ENCODE peak calls at places on chromosomes 4 and X, in six cellular contexts. R is NB4, U is ovary, T is endothelial cell, X is mesothelial cell of epicardium, P is fibroblast of pulmonary artery. I is an unnamed sample.

GRCh38 chrX:140132937-140133336 is 167.6 kb upstream of the CXorf66 start:
- DNase-seq in R (no peak), P (no peak), X (no peak), T (no peak), U (no peak), I (no peak)

GRCh38 chrX:51144828-51145442 is 187.7 kb upstream of the NUDT10 start:
- DNase-seq in P (peak), X (no peak), T (peak), R (peak), U (no peak), I (peak)

GRCh38 chr4:34181891-34182290 is 2062.4 kb downstream of the ARAP2 start:
- DNase-seq in P (peak), R (no peak), U (no peak), T (no peak), X (no peak), I (no peak)

GRCh38 chr4:1309261-1310010 is 19.7 kb downstream of the MAEA start:
- DNase-seq in P (peak), U (peak), R (no peak), T (peak), X (peak), I (peak)

GRCh38 chr4:111214371-111214770 is 591.5 kb upstream of the PITX2 start:
- DNase-seq in R (no peak), T (no peak), U (no peak), P (no peak), X (no peak), I (no peak)

GRCh38 chrX:10648608-10649007 is 28.2 kb upstream of the MID1 start:
- DNase-seq in U (no peak), P (peak), T (no peak), R (no peak), X (no peak), I (no peak)

GRCh38 chr4:37689353-37689752 is 3.2 kb upstream of the RELL1 start:
- DNase-seq in T (no peak), X (no peak), P (peak), U (no peak), R (peak), I (no peak)

GRCh38 chr4:53489279-53489889 is 101.9 kb downstream of the LNX1 start:
- DNase-seq in R (peak), T (no peak), U (no peak), X (no peak), P (peak), I (no peak)

GRCh38 chrX:131704136-131704695 is 160.3 kb downstream of the OR13H1 start:
- DNase-seq in P (no peak), U (peak), X (no peak), T (no peak), R (no peak), I (no peak)

GRCh38 chr4:31365006-31365690 is 645.0 kb downstream of the PCDH7 start:
- DNase-seq in U (no peak), P (no peak), T (no peak), R (no peak), X (no peak), I (no peak)

GRCh38 chrX:41276661-41277506 is 57.1 kb upstream of the DDX3X start:
- DNase-seq in T (no peak), U (no peak), X (no peak), P (no peak), R (no peak), I (no peak)

GRCh38 chr4:624705-625590 is at the start of gene PDE6B:
- DNase-seq in U (no peak), P (no peak), X (no peak), T (no peak), R (no peak), I (no peak)

GRCh38 chrX:42108140-42108503 is 184.8 kb upstream of the CASK start:
- DNase-seq in X (no peak), U (no peak), P (no peak), T (no peak), R (no peak), I (no peak)

GRCh38 chr4:5368426-5368825 is 317.1 kb downstream of the STK32B start:
- DNase-seq in X (no peak), U (no peak), P (no peak), T (no peak), R (no peak), I (no peak)

GRCh38 chr4:13208558-13209193 is 275.5 kb downstream of the RAB28 start:
- DNase-seq in X (no peak), U (no peak), R (no peak), T (no peak), P (no peak), I (no peak)

GRCh38 chrX:74505437-74505836 is 84.1 kb downstream of the SLC16A2 start:
- DNase-seq in T (no peak), P (no peak), U (no peak), R (no peak), X (no peak), I (peak)

GRCh38 chr4:76035146-76035545 is 724 bp downstream of the CXCL11 start:
- DNase-seq in X (no peak), U (no peak), P (no peak), R (peak), T (no peak), I (no peak)

GRCh38 chr4:656651-657337 is 17.3 kb downstream of the ATP5ME start:
- DNase-seq in T (no peak), U (no peak), P (no peak), R (no peak), X (no peak), I (no peak)

GRCh38 chr4:86108152-86108551 is 251.7 kb downstream of the MAPK10 start:
- DNase-seq in T (no peak), P (no peak), X (no peak), R (no peak), U (no peak), I (no peak)

GRCh38 chrX:332496-332860 is 13.9 kb upstream of the GTPBP6 start:
- DNase-seq in U (no peak), R (no peak), P (no peak), X (no peak), T (no peak), I (no peak)

GRCh38 chr4:17059192-17059634 is 160.8 kb upstream of the LDB2 start:
- DNase-seq in P (peak), T (no peak), U (peak), R (no peak), X (no peak), I (no peak)

GRCh38 chr4:4521069-4521468 is 20.8 kb downstream of the STX18 start:
- DNase-seq in T (no peak), U (no peak), X (no peak), R (no peak), P (no peak), I (no peak)

GRCh38 chr4:142315999-142316398 is 530.1 kb downstream of the INPP4B start:
- DNase-seq in X (no peak), R (no peak), T (no peak), U (no peak), P (no peak), I (no peak)

GRCh38 chr4:17163156-17163555 is 264.7 kb upstream of the LDB2 start:
- DNase-seq in X (no peak), U (no peak), P (no peak), T (no peak), R (no peak), I (no peak)

GRCh38 chr4:40309250-40309774 is 25.8 kb upstream of the CHRNA9 start:
- DNase-seq in X (peak), T (peak), U (peak), P (peak), R (peak), I (peak)

GRCh38 chr4:74933562-74934015 is 673 bp downstream of the PARM1 start:
- DNase-seq in X (no peak), U (no peak), T (peak), R (no peak), P (peak), I (peak)

GRCh38 chr4:133162941-133163340 is 13.8 kb downstream of the PCDH10 start:
- DNase-seq in R (no peak), T (no peak), P (no peak), X (no peak), U (no peak), I (no peak)

GRCh38 chr4:91170756-91171155 is 1043.6 kb downstream of the CCSER1 start:
- DNase-seq in X (no peak), R (no peak), U (no peak), T (no peak), P (no peak), I (no peak)

GRCh38 chr4:89413518-89413917 is 105.9 kb upstream of the GPRIN3 start:
- DNase-seq in X (no peak), R (no peak), T (no peak), P (no peak), U (no peak), I (peak)

GRCh38 chrX:110853610-110854009 is 58.0 kb upstream of the CHRDL1 start:
- DNase-seq in R (peak), X (no peak), T (peak), P (no peak), U (no peak), I (peak)

GRCh38 chrX:110847334-110847733 is 51.7 kb upstream of the CHRDL1 start:
- DNase-seq in P (peak), U (no peak), R (peak), T (peak), X (no peak), I (no peak)

GRCh38 chrX:110851780-110852179 is 56.2 kb upstream of the CHRDL1 start:
- DNase-seq in P (no peak), R (no peak), X (no peak), T (no peak), U (no peak), I (no peak)

GRCh38 chrX:110852180-110852579 is 56.6 kb upstream of the CHRDL1 start:
- DNase-seq in U (no peak), R (peak), P (peak), T (peak), X (no peak), I (no peak)
- TF ChIP-seq CTCF in U (no peak), R (peak), P (peak), T (peak), X (peak), I (peak)

GRCh38 chr4:116664198-116664597 is 421.2 kb downstream of the TRAM1L1 start:
- DNase-seq in P (no peak), X (no peak), R (no peak), U (no peak), T (no peak), I (no peak)
- TF ChIP-seq CTCF in P (no peak), X (no peak), R (no peak), U (no peak), T (no peak), I (no peak)

GRCh38 chr4:7721984-7722551 is 217.6 kb downstream of the AFAP1 start:
- DNase-seq in T (peak), R (no peak), P (peak), X (no peak), U (no peak), I (no peak)
- TF ChIP-seq CTCF in T (no peak), R (peak), P (peak), X (peak), U (no peak), I (no peak)

GRCh38 chr4:118834070-118834469 is 1.9 kb downstream of the SEC24D start:
- DNase-seq in T (no peak), X (no peak), R (no peak), U (no peak), P (peak), I (no peak)
- TF ChIP-seq CTCF in T (no peak), X (no peak), R (no peak), U (no peak), P (no peak), I (no peak)

GRCh38 chrX:94053575-94053974 is 379.6 kb downstream of the FAM133A start:
- DNase-seq in X (no peak), P (no peak), U (no peak), T (no peak), R (no peak), I (no peak)

GRCh38 chrX:94057385-94057784 is 383.4 kb downstream of the FAM133A start:
- DNase-seq in P (no peak), T (no peak), X (no peak), U (no peak), R (no peak), I (no peak)

DNA sequence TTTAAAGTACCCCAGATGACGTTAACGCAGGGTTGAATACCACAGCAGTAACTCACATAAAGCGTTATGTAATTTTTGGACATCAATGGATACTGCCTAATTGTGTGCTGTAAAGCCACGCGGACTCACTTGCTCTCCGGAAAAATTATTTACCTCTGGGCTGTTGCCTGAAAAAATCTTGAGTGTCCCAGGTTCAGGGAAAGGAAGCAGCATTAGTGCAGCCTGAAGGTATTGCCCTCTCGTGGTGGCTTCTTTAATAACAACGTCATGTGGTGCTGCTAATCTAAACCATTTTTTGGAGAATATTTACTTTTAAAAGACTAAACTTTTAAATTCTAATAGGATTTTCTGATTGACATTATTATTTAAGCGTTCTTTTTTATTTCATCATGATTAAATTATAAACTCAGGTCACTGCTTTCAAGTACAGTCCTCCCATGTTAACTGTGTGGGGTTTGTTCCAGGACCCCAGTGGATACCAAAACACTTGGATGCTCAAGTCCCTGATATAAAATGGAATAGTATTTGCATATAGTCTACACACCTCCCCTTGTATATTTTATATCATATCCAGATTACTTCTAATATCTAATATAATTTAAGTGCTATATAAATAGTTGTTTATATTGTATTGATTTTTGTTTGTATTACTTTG is 384.8 kb downstream of the FAM133A start:
- DNase-seq in R (peak), T (peak), U (no peak), P (peak), X (peak), I (no peak)
- TF ChIP-seq CTCF in R (peak), T (peak), U (no peak), P (peak), X (peak), I (peak)

GRCh38 chrX:19198448-19198847 is 76.2 kb upstream of the ADGRG2 start:
- DNase-seq in X (no peak), R (no peak), U (no peak), T (no peak), P (no peak), I (no peak)

GRCh38 chrX:19190902-19191301 is 68.6 kb upstream of the ADGRG2 start:
- DNase-seq in T (no peak), X (no peak), U (no peak), P (no peak), R (no peak), I (no peak)

GRCh38 chrX:19195243-19195610 is 73.0 kb upstream of the ADGRG2 start:
- DNase-seq in X (no peak), R (no peak), P (no peak), T (no peak), U (no peak), I (no peak)

GRCh38 chrX:19193584-19193983 is 71.3 kb upstream of the ADGRG2 start:
- DNase-seq in T (no peak), P (no peak), X (no peak), R (no peak), U (no peak), I (no peak)

DNA sequence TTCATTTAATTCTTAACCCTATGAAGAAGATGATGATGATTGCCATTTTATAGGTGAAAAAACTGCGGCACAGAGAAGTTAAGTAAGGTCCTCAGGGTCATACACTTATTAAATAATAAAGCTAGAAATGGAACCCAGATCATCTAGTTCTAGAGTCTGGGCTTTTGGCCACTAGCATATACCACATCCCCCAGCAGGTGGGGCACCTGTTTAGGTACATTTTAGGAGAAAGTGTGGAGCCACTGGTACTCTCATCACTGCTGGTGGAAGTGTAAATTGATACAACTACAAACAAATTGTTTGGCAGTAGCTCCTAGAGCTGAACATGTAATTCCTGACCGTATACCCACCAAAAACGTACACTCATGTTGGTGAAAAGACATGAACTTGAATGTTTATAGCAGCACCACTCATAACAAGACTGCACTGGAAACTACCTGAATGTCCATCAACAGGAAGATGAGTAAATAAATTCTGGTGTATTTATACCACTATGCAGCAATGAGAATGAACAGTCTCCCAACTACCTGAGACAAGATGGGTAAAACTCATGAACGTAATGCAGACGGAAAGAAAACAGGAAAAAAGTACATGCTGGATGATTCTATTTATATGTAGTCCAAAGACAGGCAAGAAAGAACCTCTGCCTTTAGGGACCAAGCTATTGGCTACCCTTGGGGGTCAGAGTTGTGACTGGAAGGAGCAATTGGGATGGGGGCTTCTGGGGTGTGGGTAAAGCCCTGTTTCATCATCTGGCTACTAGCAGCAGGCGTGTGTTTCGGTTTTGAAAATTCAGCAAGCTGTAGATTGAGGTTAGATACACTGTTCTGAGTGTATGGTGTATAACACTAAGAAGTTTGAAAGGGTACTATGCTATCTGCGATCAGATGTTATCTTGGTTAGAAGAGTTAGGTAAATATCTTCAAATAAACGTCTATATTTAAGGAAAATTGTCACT is 72.3 kb upstream of the ADGRG2 start:
- DNase-seq in U (no peak), P (no peak), R (no peak), X (no peak), T (no peak), I (no peak)
- TF ChIP-seq CTCF in U (no peak), P (no peak), R (no peak), X (no peak), T (no peak), I (no peak)

DNA sequence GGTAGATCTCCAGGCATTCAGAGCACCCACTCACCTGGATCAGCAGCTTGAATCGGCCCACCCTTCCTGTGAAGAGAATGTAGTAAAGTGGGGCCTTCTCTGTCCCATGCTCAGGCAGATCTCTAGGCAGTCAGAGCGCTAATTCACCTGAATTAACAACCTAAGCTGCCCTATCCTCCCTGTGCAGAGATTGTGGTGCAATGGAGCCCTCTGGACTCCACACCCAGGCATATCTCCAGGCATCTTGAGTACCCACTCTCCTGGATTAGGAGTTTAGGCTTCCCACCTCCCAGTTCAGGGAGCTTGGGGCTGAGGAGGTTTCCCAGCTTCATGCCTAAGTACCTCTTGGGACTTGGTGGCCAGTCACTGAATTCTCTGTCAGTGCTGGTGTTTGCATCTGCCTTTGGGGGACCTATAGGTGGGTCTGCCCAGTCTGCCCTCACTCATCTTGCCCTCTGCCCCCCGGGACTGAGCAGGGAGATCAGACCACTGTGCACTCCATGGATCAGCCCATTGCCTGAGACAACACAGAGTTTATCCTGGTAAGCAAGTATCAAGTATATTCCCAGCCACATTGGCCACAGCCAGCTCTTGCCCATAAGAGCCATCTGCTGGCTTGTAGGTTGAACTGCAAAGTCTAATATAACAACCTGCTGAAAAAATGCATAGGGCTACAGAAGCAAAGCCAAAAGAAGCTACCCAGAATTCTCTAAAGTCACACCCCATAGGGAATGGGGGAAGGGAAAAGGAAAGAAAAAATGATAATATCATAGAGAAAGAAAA is 372.9 kb downstream of the KLHL13 start:
- DNase-seq in U (no peak), P (no peak), R (peak), T (peak), X (no peak), I (peak)
- TF ChIP-seq CTCF in U (no peak), P (no peak), R (peak), T (peak), X (no peak), I (peak)

I was measured in glutamatergic neuron.